ENCODE peak calls at places on chromosomes 5 and 9, in eight cellular contexts. One of them, this sample, is unnamed.

GRCh38 chr5:170640731-170641588 is 137.1 kb downstream of the KCNIP1 start:
- DNase-seq in fibroblast of lung: no peak
- DNase-seq in naive thymus-derived CD8-positive, alpha-beta T cell: no peak
- DNase-seq in AG10803: no peak
- DNase-seq in GM12892: no peak
- DNase-seq in midbrain: no peak
- DNase-seq in DMS153: no peak
- DNase-seq in HepG2: no peak
- DNase-seq in this sample: no peak

GRCh38 chr5:128144491-128144890 is 60.9 kb downstream of the SLC12A2 start:
- DNase-seq in fibroblast of lung: peak; percentile 79
- DNase-seq in naive thymus-derived CD8-positive, alpha-beta T cell: no peak
- DNase-seq in DMS153: no peak
- DNase-seq in GM12892: no peak
- DNase-seq in midbrain: peak; percentile 5
- DNase-seq in HepG2: peak; percentile 0
- DNase-seq in AG10803: peak; percentile 81
- DNase-seq in this sample: no peak

GRCh38 chr5:61969347-61969746 is 336.7 kb upstream of the KIF2A start:
- DNase-seq in HepG2: no peak
- DNase-seq in fibroblast of lung: peak; percentile 46
- DNase-seq in GM12892: no peak
- DNase-seq in AG10803: peak; percentile 48
- DNase-seq in naive thymus-derived CD8-positive, alpha-beta T cell: no peak
- DNase-seq in DMS153: no peak
- DNase-seq in midbrain: no peak
- DNase-seq in this sample: no peak

GRCh38 chr9:98502976-98503325 is 205.8 kb downstream of the GABBR2 start:
- DNase-seq in fibroblast of lung: peak; percentile 56
- DNase-seq in midbrain: no peak
- DNase-seq in AG10803: peak; percentile 82
- DNase-seq in naive thymus-derived CD8-positive, alpha-beta T cell: no peak
- DNase-seq in DMS153: no peak
- DNase-seq in GM12892: no peak
- DNase-seq in HepG2: no peak
- DNase-seq in this sample: peak; percentile 64

GRCh38 chr5:110335361-110336046 is 391.0 kb downstream of the TMEM232 start:
- DNase-seq in midbrain: no peak
- DNase-seq in AG10803: peak; percentile 99
- DNase-seq in HepG2: no peak
- DNase-seq in fibroblast of lung: peak; percentile 94
- DNase-seq in GM12892: no peak
- DNase-seq in naive thymus-derived CD8-positive, alpha-beta T cell: no peak
- DNase-seq in DMS153: no peak
- DNase-seq in this sample: no peak

GRCh38 chr5:165361143-165361542 is 1855.7 kb downstream of the MAT2B start:
- DNase-seq in fibroblast of lung: no peak
- DNase-seq in GM12892: no peak
- DNase-seq in naive thymus-derived CD8-positive, alpha-beta T cell: no peak
- DNase-seq in DMS153: no peak
- DNase-seq in AG10803: no peak
- DNase-seq in HepG2: no peak
- DNase-seq in midbrain: no peak
- DNase-seq in this sample: no peak

GRCh38 chr5:139878093-139878492 is 82.5 kb downstream of the PSD2 start:
- DNase-seq in naive thymus-derived CD8-positive, alpha-beta T cell: no peak
- DNase-seq in DMS153: no peak
- DNase-seq in AG10803: no peak
- DNase-seq in fibroblast of lung: no peak
- DNase-seq in midbrain: no peak
- DNase-seq in HepG2: no peak
- DNase-seq in GM12892: no peak
- DNase-seq in this sample: no peak

GRCh38 chr9:85942913-85943729 is 2.2 kb downstream of the NAA35 start:
- DNase-seq in midbrain: no peak
- DNase-seq in fibroblast of lung: no peak
- DNase-seq in naive thymus-derived CD8-positive, alpha-beta T cell: no peak
- DNase-seq in AG10803: no peak
- DNase-seq in HepG2: no peak
- DNase-seq in DMS153: no peak
- DNase-seq in GM12892: no peak
- DNase-seq in this sample: no peak

GRCh38 chr5:67028371-67028770 is 168.2 kb downstream of the CD180 start:
- DNase-seq in GM12892: no peak
- DNase-seq in naive thymus-derived CD8-positive, alpha-beta T cell: no peak
- DNase-seq in DMS153: no peak
- DNase-seq in midbrain: no peak
- DNase-seq in fibroblast of lung: peak; percentile 38
- DNase-seq in AG10803: peak; percentile 30
- DNase-seq in HepG2: no peak
- DNase-seq in this sample: no peak

GRCh38 chr5:170896779-170897178 is 35.0 kb downstream of the RANBP17 start:
- DNase-seq in naive thymus-derived CD8-positive, alpha-beta T cell: no peak
- DNase-seq in HepG2: no peak
- DNase-seq in AG10803: peak; percentile 86
- DNase-seq in fibroblast of lung: peak; percentile 58
- DNase-seq in GM12892: no peak
- DNase-seq in midbrain: peak; percentile 44
- DNase-seq in DMS153: no peak
- DNase-seq in this sample: peak; percentile 13

GRCh38 chr5:150559701-150560100 is 51.8 kb downstream of the NDST1 start:
- DNase-seq in DMS153: no peak
- DNase-seq in fibroblast of lung: peak; percentile 72
- DNase-seq in HepG2: no peak
- DNase-seq in AG10803: peak; percentile 45
- DNase-seq in naive thymus-derived CD8-positive, alpha-beta T cell: no peak
- DNase-seq in midbrain: no peak
- DNase-seq in GM12892: no peak
- DNase-seq in this sample: no peak

This sample was measured in hepatocyte.